ENCODE peak calls at places on chromosomes 12 and 14, in ten cellular contexts. C is pons; T is fibroblast of mammary gland; J is HepG2; Z is uterus; V is stimulated activated CD8-positive, alpha-beta memory T cell treated with anti-CD3 and anti-CD28 coated beads, Interleukin-2, amount 100 ng/mL, for 48 hours; N is T-helper 1 cell; I is posterior cingulate gyrus; L is stimulated activated CD4-positive, alpha-beta T cell treated with anti-CD3 and anti-CD28 coated beads, Interleukin-1b, Interleukin-23, amount 100 ng/mL, for 1 hour; M is caudate nucleus. P is an unnamed sample.

GRCh38 chr12:63419119-63419518 is 249.2 kb downstream of the DPY19L2 start:
- DNase-seq in C (no peak), T (peak; percentile 3), J (no peak), Z (no peak), V (no peak), N (no peak), I (no peak), L (no peak), M (no peak), P (peak; percentile 13)

GRCh38 chr12:124392271-124392990 is 97.5 kb downstream of the RFLNA start:
- DNase-seq in C (no peak), T (peak; percentile 69), J (no peak), Z (peak; percentile 56), V (no peak), N (no peak), I (peak; percentile 46), L (no peak), M (no peak), P (peak; percentile 68)

GRCh38 chr14:97723834-97724770 is 926.9 kb downstream of the VRK1 start:
- DNase-seq in C (no peak), T (no peak), J (no peak), Z (no peak), V (no peak), N (no peak), I (no peak), L (no peak), M (no peak), P (no peak)

GRCh38 chr14:91351508-91351853 is 66.1 kb downstream of the CCDC88C start:
- DNase-seq in C (no peak), T (no peak), J (no peak), Z (no peak), V (no peak), N (no peak), I (no peak), L (no peak), M (no peak), P (no peak)

GRCh38 chr12:123601602-123602489 is at the start of gene DDX55:
- DNase-seq in C (peak; percentile 71), T (peak; percentile 79), J (peak; percentile 73), Z (peak; percentile 63), V (peak; percentile 74), N (peak; percentile 83), I (peak; percentile 83), L (peak; percentile 70), M (peak; percentile 80), P (peak; percentile 88)

GRCh38 chr12:80192087-80192486 is 92.8 kb downstream of the OTOGL start:
- DNase-seq in C (no peak), T (no peak), J (no peak), Z (no peak), V (no peak), N (no peak), I (no peak), L (no peak), M (no peak), P (no peak)

GRCh38 chr12:26378721-26379120 is 183.3 kb downstream of the SSPN start:
- DNase-seq in C (peak; percentile 86), T (no peak), J (no peak), Z (no peak), V (no peak), N (no peak), I (no peak), L (no peak), M (no peak), P (no peak)

GRCh38 chr14:84483072-84483410 is 1046.9 kb upstream of the FLRT2 start:
- DNase-seq in C (no peak), T (no peak), J (no peak), Z (no peak), V (no peak), N (no peak), I (no peak), L (no peak), M (no peak), P (no peak)

GRCh38 chr12:109162551-109162950 is 46.2 kb downstream of the ACACB start:
- DNase-seq in C (no peak), T (no peak), J (no peak), Z (no peak), V (no peak), N (no peak), I (no peak), L (no peak), M (no peak), P (no peak)

GRCh38 chr12:75717902-75718301 is 206.5 kb upstream of the KRR1 start:
- DNase-seq in C (no peak), T (no peak), J (no peak), Z (no peak), V (no peak), N (no peak), I (no peak), L (no peak), M (no peak), P (no peak)

GRCh38 chr12:18810537-18811253 is 72.8 kb downstream of the CAPZA3 start:
- DNase-seq in C (no peak), T (no peak), J (no peak), Z (no peak), V (no peak), N (no peak), I (no peak), L (no peak), M (no peak), P (no peak)

P was measured in NCI-H345.